ENCODE peak calls at places on chromosomes 7 and 10, in ten cellular contexts. R is BJ, Q is PC-3, M is progenitor cell of endocrine pancreas, E is type B pancreatic cell, F is GM06990, J is epithelial cell of esophagus, K is psoas muscle, C is brain microvascular endothelial cell, U is astrocyte of the cerebellum. Z is an unnamed sample.

GRCh38 chr7:33923440-33924229 is 18.3 kb downstream of the BMPER start:
- DNase-seq in R (no peak), U (no peak), Q (no peak), C (no peak), F (no peak), E (no peak), J (no peak), K (no peak), M (no peak), Z (no peak)

GRCh38 chr10:101444058-101444457 is 90.1 kb downstream of the BTRC start:
- DNase-seq in E (no peak), Q (peak), C (no peak), M (no peak), U (no peak), R (no peak), K (no peak), F (no peak), J (peak), Z (peak)

GRCh38 chr10:102918817-102919236 is 733 bp downstream of the CNNM2 start:
- DNase-seq in U (no peak), R (no peak), F (no peak), J (peak), K (no peak), E (no peak), Q (no peak), M (no peak), C (no peak), Z (no peak)

GRCh38 chr7:90931996-90932912 is 332.0 kb upstream of the FZD1 start:
- DNase-seq in U (no peak), R (no peak), K (no peak), C (no peak), J (no peak), F (peak), E (no peak), M (no peak), Q (no peak), Z (no peak)

GRCh38 chr7:120583835-120584586 is 273.9 kb downstream of the TSPAN12 start:
- DNase-seq in F (no peak), K (no peak), U (peak), J (peak), C (peak), E (no peak), Q (peak), R (peak), M (no peak), Z (no peak)

GRCh38 chr7:131186816-131187215 is 140.9 kb upstream of the MKLN1 start:
- DNase-seq in U (no peak), C (no peak), M (no peak), E (no peak), R (no peak), Q (no peak), K (no peak), F (no peak), J (no peak), Z (no peak)

GRCh38 chr7:124284937-124285336 is 252.1 kb upstream of the TMEM229A start:
- DNase-seq in J (no peak), U (no peak), Q (peak), F (no peak), R (no peak), M (no peak), K (no peak), C (no peak), E (no peak), Z (no peak)

GRCh38 chr10:88108115-88108610 is 244.7 kb downstream of the PTEN start:
- DNase-seq in U (no peak), J (peak), E (no peak), F (peak), K (no peak), R (no peak), Q (no peak), C (no peak), M (no peak), Z (peak)

GRCh38 chr7:143494622-143495021 is 16.9 kb downstream of the TAS2R41 start:
- DNase-seq in R (no peak), E (no peak), C (no peak), F (no peak), K (no peak), J (no peak), U (no peak), Q (peak), M (no peak), Z (no peak)

GRCh38 chr7:123131140-123131539 is 68.6 kb downstream of the SLC13A1 start:
- DNase-seq in J (no peak), R (no peak), C (no peak), U (no peak), E (no peak), Q (no peak), M (no peak), K (no peak), F (no peak), Z (no peak)

GRCh38 chr7:127253289-127254162 is 785 bp upstream of the GRM8 start:
- DNase-seq in E (peak), M (peak), J (peak), Q (peak), F (peak), U (peak), C (peak), R (no peak), K (peak), Z (peak)

GRCh38 chr10:15775513-15775912 is 55.8 kb upstream of the ITGA8 start:
- DNase-seq in C (peak), E (no peak), F (no peak), R (peak), U (peak), Q (peak), K (no peak), M (no peak), J (peak), Z (peak)

GRCh38 chr10:5524721-5525531 is at the start of gene CALML3:
- DNase-seq in Q (no peak), F (no peak), M (no peak), U (no peak), C (no peak), R (no peak), E (no peak), J (peak), K (no peak), Z (peak)

GRCh38 chr10:91977501-91977900 is 53.9 kb downstream of the BTAF1 start:
- DNase-seq in J (no peak), E (no peak), F (no peak), C (no peak), Q (peak), R (no peak), M (no peak), U (no peak), K (no peak), Z (no peak)

DNA sequence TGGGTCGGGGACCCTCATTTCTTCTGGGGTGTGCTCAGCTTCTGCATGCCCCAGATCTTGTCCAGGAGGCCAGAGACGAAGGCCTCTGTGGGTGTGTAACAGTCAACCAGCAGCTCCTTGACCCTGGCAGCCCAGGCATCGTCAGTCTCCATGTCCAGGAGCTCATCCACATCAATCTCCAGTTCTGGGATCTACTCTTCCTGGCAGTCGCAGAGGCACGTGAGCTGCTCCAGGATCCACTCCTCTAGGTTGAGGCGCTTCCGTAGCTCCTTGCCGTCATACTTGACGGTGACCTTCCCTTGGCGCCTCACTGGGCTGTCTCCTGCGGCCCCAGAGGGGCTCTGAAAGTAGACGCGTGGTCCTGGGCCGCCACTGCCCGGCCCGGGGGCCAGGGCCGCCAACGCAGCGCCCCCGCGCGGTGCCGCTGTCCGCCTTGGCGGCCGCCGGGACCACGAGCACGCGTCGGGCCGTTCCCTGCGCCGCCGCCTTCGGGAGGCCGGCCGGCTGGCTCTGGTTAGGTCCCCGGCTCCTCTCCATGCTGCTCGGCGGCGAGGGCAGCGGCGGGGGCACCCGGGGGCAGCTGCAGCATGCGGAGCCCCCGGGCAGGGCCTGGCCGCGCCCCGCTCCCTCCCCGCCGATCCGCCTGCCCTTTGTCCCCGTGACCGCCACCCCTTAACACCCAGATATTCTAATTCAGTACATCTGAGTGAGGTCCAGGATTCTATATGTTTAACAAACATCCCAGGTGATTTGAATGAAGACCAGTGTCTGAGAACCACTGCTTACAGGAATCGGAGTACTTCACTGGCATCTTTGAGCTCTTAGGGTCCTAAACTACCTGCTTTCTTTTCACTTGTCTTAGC is 170.5 kb downstream of the SEPTIN7 start:
- DNase-seq in J (no peak), K (no peak), C (no peak), Q (no peak), E (no peak), R (no peak), F (no peak), U (no peak), M (no peak), Z (no peak)
- TF ChIP-seq CTCF in J (no peak), K (peak), C (peak), Q (no peak), E (no peak), R (no peak), F (no peak), U (no peak), M (no peak), Z (no peak)

GRCh38 chr10:131243076-131243475 is 68.4 kb downstream of the TCERG1L start:
- DNase-seq in M (no peak), Q (no peak), J (no peak), R (no peak), K (no peak), U (no peak), F (no peak), E (no peak), C (no peak), Z (no peak)

GRCh38 chr10:131239926-131240325 is 71.6 kb downstream of the TCERG1L start:
- DNase-seq in M (no peak), J (no peak), C (no peak), R (no peak), Q (no peak), E (no peak), F (no peak), K (no peak), U (no peak), Z (no peak)

GRCh38 chr10:131244836-131245235 is 66.7 kb downstream of the TCERG1L start:
- DNase-seq in C (no peak), K (no peak), F (no peak), E (no peak), U (no peak), R (no peak), J (no peak), Q (no peak), M (no peak), Z (no peak)

GRCh38 chr10:131240691-131241090 is 70.8 kb downstream of the TCERG1L start:
- DNase-seq in M (no peak), E (no peak), R (no peak), K (no peak), U (no peak), C (no peak), J (no peak), Q (no peak), F (no peak), Z (no peak)

DNA sequence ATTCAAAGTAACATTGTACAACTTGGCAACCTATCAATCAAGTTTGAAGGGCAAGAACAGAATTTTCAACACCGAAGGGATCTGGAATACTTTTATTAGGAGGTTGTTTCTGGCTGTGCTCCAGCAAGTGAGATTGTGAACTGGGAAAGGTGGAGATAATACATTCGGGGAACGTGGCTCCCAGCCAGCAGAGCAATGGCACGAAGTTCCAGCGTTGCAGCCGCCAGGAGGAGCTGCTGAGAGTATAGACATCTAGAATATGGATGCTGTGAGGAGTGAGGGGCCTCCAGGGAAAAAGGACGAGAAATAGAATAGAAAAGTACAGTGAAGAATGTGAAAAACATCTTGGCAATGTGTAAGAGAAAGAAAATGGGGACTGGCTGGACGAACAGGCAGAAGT is 69.5 kb downstream of the TCERG1L start:
- DNase-seq in E (no peak), Q (peak), M (peak), J (no peak), C (no peak), U (no peak), K (no peak), R (no peak), F (no peak), Z (no peak)
- TF ChIP-seq CTCF in E (peak), Q (peak), M (peak), J (no peak), C (peak), U (no peak), K (peak), R (no peak), F (no peak), Z (no peak)

DNA sequence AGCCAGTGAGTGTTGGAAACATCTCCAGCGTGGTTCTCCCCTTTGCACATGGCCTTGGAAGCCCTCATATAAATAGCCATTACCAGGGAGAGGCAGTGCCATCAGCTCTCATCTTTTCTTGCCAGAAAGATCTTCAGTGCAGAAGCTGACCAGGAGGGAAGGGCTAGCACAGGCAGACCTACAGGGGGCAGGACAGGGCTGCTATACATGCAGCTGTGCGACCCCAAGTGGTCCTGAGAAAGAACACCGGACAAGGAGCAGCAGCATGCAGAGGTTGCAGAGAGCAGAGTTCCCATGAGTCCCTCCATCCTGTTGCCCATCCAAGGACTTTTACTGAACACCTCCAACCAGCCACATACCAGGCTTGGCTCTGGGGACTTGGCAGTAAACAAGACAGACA is 17.1 kb downstream of the GRID1 start:
- DNase-seq in E (no peak), M (peak), J (no peak), U (no peak), C (no peak), Q (no peak), K (no peak), R (no peak), F (no peak), Z (no peak)
- TF ChIP-seq CTCF in E (peak), M (peak), J (no peak), U (peak), C (peak), Q (peak), K (no peak), R (peak), F (peak), Z (no peak)

GRCh38 chr7:116772926-116773749 is 89.2 kb upstream of the CAPZA2 start:
- DNase-seq in J (no peak), R (no peak), E (no peak), F (no peak), C (no peak), Q (no peak), K (no peak), M (no peak), U (no peak), Z (no peak)
- TF ChIP-seq CTCF in J (no peak), R (no peak), E (no peak), F (no peak), C (no peak), Q (no peak), K (no peak), M (no peak), U (no peak), Z (no peak)

GRCh38 chr10:62830577-62831122 is 14.5 kb upstream of the EGR2 start:
- DNase-seq in R (no peak), Q (no peak), K (no peak), M (no peak), J (no peak), F (no peak), U (no peak), E (no peak), C (no peak), Z (no peak)

GRCh38 chr10:62831346-62831745 is 15.2 kb upstream of the EGR2 start:
- DNase-seq in C (peak), F (no peak), K (no peak), J (peak), E (no peak), Q (peak), R (no peak), U (peak), M (no peak), Z (no peak)

GRCh38 chr10:62826275-62826674 is 10.1 kb upstream of the EGR2 start:
- DNase-seq in F (no peak), E (no peak), C (no peak), J (no peak), R (no peak), Q (no peak), U (no peak), M (no peak), K (no peak), Z (no peak)

GRCh38 chr10:62829622-62830021 is 13.5 kb upstream of the EGR2 start:
- DNase-seq in K (no peak), C (no peak), E (no peak), Q (no peak), U (no peak), F (no peak), J (no peak), M (no peak), R (no peak), Z (no peak)
- TF ChIP-seq CTCF in K (no peak), C (no peak), E (no peak), Q (no peak), U (no peak), F (no peak), J (no peak), M (no peak), R (no peak), Z (no peak)

GRCh38 chr10:50624866-50625491 is 1.2 kb upstream of the SGMS1 start:
- DNase-seq in Q (peak), M (peak), U (no peak), C (peak), K (no peak), J (peak), R (no peak), E (no peak), F (no peak), Z (peak)
- TF ChIP-seq CTCF in Q (peak), M (peak), U (peak), C (peak), K (peak), J (peak), R (peak), E (peak), F (peak), Z (peak)

DNA sequence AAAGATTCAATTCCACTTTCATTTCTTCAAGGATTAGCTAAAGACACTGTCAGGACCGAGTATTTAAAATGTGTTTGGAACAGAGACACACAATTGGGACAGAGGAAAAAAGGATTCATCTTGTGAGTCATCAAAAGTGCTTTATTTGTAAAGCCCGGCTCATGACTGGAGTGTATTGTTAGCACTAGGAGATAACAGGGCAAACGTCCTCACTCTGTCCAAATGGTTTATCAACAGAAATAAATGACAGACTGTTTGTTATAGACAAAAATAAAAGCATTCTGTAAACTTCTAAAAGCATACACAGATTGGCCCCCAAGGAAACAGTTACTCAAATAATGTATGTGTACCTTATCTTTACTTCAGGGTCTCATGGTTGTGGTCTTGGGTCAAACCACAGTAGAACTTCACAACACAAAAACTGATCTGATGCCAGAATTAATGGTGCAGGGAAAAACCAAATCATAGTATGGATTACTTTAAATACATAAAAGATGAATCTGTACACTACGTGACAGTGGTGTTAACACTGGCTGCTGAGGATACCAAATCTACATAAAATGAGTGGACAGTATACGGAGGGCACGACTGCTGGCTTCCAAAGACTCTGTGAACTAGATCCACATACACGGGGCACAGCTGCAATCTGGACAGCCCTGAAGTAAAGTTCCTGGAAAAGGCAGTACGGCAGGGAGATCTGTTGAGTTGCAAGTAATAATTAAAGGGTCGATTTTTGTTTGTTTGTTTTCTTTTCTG is 179.4 kb downstream of the PIP4K2A start:
- DNase-seq in Q (peak), C (peak), J (peak), U (no peak), F (no peak), K (no peak), M (no peak), R (no peak), E (no peak), Z (no peak)
- TF ChIP-seq CTCF in Q (no peak), C (no peak), J (no peak), U (no peak), F (no peak), K (no peak), M (no peak), R (no peak), E (no peak), Z (no peak)

Z was measured in MCF 10A.